ENCODE peak calls at places on chromosomes 12 and 14, in eight cellular contexts. One of them, this sample, is unnamed. For H3K27me3, the result is how much of the 10 kb centered on the place peaks cover.

GRCh38 chr14:100776681-100777365 is 49.1 kb upstream of the MEG3 start:
- DNase-seq in suprapubic skin: no peak
- DNase-seq in H1: no peak
- DNase-seq in ovary: no peak
- DNase-seq in IMR-90: no peak
- DNase-seq in adrenal gland: no peak
- DNase-seq in heart left ventricle: no peak
- DNase-seq in transverse colon: no peak
- DNase-seq in this sample: no peak

GRCh38 chr12:53198470-53199110 is 8.5 kb downstream of the ITGB7 start:
- DNase-seq in suprapubic skin: no peak
- DNase-seq in H1: no peak
- DNase-seq in ovary: no peak
- DNase-seq in IMR-90: no peak
- DNase-seq in adrenal gland: no peak
- DNase-seq in heart left ventricle: no peak
- DNase-seq in transverse colon: no peak
- DNase-seq in this sample: no peak

GRCh38 chr12:118432812-118433540 is 56.6 kb downstream of the SUDS3 start:
- DNase-seq in suprapubic skin: no peak
- DNase-seq in H1: no peak
- DNase-seq in ovary: no peak
- DNase-seq in IMR-90: peak
- DNase-seq in adrenal gland: no peak
- DNase-seq in heart left ventricle: no peak
- DNase-seq in transverse colon: peak
- DNase-seq in this sample: no peak

GRCh38 chr12:65300679-65301349 is 22.3 kb downstream of the MSRB3 start:
- DNase-seq in suprapubic skin: no peak
- DNase-seq in H1: no peak
- DNase-seq in ovary: no peak
- DNase-seq in IMR-90: peak
- DNase-seq in adrenal gland: no peak
- DNase-seq in heart left ventricle: no peak
- DNase-seq in transverse colon: no peak
- DNase-seq in this sample: no peak

GRCh38 chr14:105879503-105879866 is 353.1 kb downstream of the TMEM121 start:
- DNase-seq in suprapubic skin: peak
- DNase-seq in H1: no peak
- DNase-seq in ovary: no peak
- DNase-seq in IMR-90: no peak
- DNase-seq in adrenal gland: no peak
- DNase-seq in heart left ventricle: peak
- DNase-seq in transverse colon: no peak
- DNase-seq in this sample: no peak

GRCh38 chr14:94481468-94482131 is 5.6 kb upstream of the SERPINA9 start:
- DNase-seq in suprapubic skin: no peak
- DNase-seq in H1: no peak
- DNase-seq in ovary: no peak
- DNase-seq in IMR-90: peak
- DNase-seq in adrenal gland: no peak
- DNase-seq in heart left ventricle: no peak
- DNase-seq in transverse colon: no peak
- DNase-seq in this sample: no peak

GRCh38 chr12:120999191-121000120 is 16.8 kb downstream of the C12orf43 start:
- DNase-seq in suprapubic skin: no peak
- DNase-seq in H1: peak
- DNase-seq in ovary: no peak
- DNase-seq in IMR-90: peak
- DNase-seq in adrenal gland: no peak
- DNase-seq in heart left ventricle: no peak
- DNase-seq in transverse colon: no peak
- DNase-seq in this sample: no peak

GRCh38 chr12:29710104-29710503 is 73.6 kb downstream of the TMTC1 start:
- DNase-seq in suprapubic skin: no peak
- DNase-seq in H1: no peak
- DNase-seq in ovary: no peak
- DNase-seq in IMR-90: no peak
- DNase-seq in adrenal gland: no peak
- DNase-seq in heart left ventricle: peak
- DNase-seq in transverse colon: no peak
- DNase-seq in this sample: no peak

DNA sequence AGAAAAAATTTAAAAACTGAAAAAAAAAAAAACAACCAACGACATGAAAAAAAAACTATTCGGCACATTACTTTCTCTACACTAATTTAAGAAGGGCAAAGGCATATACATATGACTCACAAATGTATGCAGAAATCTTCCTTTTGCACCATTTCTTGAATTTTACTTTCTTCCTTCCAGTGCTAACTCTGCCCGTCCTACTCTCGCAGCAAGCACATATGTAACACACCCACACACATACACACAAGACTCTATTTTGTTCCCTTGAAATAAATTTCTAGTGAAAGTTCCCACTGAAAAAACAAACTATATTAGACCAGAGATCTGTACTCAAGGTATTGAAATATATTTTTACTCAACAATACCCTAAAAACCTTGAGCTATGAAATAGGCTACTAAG is 14.6 kb downstream of the BTG1 start:
- DNase-seq in suprapubic skin: no peak
- DNase-seq in H1: no peak
- DNase-seq in ovary: no peak
- DNase-seq in IMR-90: no peak
- DNase-seq in adrenal gland: no peak
- DNase-seq in heart left ventricle: no peak
- DNase-seq in transverse colon: no peak
- DNase-seq in this sample: no peak
- H3K27ac ChIP-seq in suprapubic skin: no peak
- H3K27ac ChIP-seq in H1: no peak
- H3K27ac ChIP-seq in ovary: no peak
- H3K27ac ChIP-seq in IMR-90: no peak
- H3K27ac ChIP-seq in adrenal gland: no peak
- H3K27ac ChIP-seq in heart left ventricle: no peak
- H3K27ac ChIP-seq in transverse colon: no peak
- H3K27ac ChIP-seq in this sample: no peak

DNA sequence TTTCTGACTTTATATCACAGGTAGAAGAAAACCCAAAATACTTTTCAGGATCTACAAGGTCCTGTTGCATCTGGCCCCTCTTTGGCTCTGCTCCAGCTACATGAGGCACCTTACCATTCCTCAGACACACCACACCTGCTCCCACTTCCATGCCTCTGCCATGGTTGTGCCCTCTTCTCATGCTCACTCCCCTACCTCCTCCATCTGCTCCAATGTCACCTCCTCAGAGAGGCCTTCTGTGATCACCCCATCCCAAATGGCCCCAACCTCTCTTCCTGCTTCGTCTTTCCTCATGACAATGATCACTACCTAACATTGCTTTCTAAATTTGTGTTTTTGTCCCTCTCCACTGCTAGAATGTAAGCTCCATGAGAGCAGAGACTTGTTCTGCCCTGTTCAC is 174.3 kb downstream of the ANO2 start:
- DNase-seq in suprapubic skin: no peak
- DNase-seq in H1: no peak
- DNase-seq in ovary: no peak
- DNase-seq in IMR-90: no peak
- DNase-seq in adrenal gland: no peak
- DNase-seq in heart left ventricle: no peak
- DNase-seq in transverse colon: no peak
- DNase-seq in this sample: peak
- H3K27me3 ChIP-seq in suprapubic skin: under half
- H3K27me3 ChIP-seq in H1: under half
- H3K27me3 ChIP-seq in ovary: under half
- H3K27me3 ChIP-seq in IMR-90: under half
- H3K27me3 ChIP-seq in adrenal gland: under half
- H3K27me3 ChIP-seq in heart left ventricle: under half
- H3K27me3 ChIP-seq in transverse colon: under half
- H3K27me3 ChIP-seq in this sample: under half

GRCh38 chr14:92726135-92726932 is 22.1 kb downstream of the LGMN start:
- DNase-seq in suprapubic skin: peak
- DNase-seq in H1: no peak
- DNase-seq in ovary: peak
- DNase-seq in IMR-90: peak
- DNase-seq in adrenal gland: peak
- DNase-seq in heart left ventricle: peak
- DNase-seq in transverse colon: peak
- DNase-seq in this sample: no peak
- TF ChIP-seq POLR2A in suprapubic skin: no peak
- TF ChIP-seq POLR2A in H1: no peak
- TF ChIP-seq POLR2A in ovary: no peak
- TF ChIP-seq POLR2A in IMR-90: no peak
- TF ChIP-seq POLR2A in adrenal gland: no peak
- TF ChIP-seq POLR2A in heart left ventricle: no peak
- TF ChIP-seq POLR2A in transverse colon: no peak
- TF ChIP-seq POLR2A in this sample: no peak

DNA sequence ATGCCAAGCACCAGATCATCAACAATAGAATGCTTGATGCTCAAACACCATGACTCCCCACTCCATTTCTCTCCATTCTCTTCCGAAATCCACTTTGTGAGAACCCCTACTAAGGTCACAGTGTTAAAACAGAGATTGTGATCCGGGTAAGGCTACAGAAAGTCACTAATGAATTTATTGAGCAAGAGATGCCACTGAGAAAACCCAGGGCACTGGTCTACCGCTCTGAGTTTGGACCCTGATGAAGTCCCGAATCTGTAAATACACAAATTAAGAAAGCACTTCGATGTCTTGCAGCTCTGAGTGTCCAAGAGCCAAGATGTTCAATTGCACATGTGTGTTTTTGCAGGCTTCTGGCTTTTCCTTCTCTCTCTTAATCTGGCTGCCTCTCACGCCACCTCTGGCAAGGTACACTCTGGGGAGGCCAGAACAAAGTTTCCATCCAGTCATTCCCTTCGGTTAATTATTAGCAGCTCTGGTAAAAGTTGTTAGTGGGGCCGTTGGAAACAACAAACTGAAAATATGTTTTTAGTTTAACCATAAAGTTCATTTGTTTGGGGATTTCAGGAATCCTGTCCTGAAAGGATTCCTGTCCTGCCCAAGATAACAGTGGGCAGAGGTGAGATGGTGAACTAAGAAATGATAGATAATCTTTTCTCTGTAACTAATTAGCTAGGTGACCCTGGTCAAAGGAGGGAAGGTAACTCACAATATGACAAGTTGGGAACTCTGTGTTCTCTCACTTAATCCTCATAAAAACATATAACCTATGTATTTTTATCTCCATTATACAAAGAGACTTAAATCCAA is 75.4 kb downstream of the BTG1 start:
- DNase-seq in suprapubic skin: no peak
- DNase-seq in H1: no peak
- DNase-seq in ovary: no peak
- DNase-seq in IMR-90: no peak
- DNase-seq in adrenal gland: no peak
- DNase-seq in heart left ventricle: no peak
- DNase-seq in transverse colon: peak
- DNase-seq in this sample: no peak
- H3K27ac ChIP-seq in suprapubic skin: no peak
- H3K27ac ChIP-seq in H1: no peak
- H3K27ac ChIP-seq in ovary: no peak
- H3K27ac ChIP-seq in IMR-90: peak
- H3K27ac ChIP-seq in adrenal gland: no peak
- H3K27ac ChIP-seq in heart left ventricle: no peak
- H3K27ac ChIP-seq in transverse colon: peak
- H3K27ac ChIP-seq in this sample: no peak

DNA sequence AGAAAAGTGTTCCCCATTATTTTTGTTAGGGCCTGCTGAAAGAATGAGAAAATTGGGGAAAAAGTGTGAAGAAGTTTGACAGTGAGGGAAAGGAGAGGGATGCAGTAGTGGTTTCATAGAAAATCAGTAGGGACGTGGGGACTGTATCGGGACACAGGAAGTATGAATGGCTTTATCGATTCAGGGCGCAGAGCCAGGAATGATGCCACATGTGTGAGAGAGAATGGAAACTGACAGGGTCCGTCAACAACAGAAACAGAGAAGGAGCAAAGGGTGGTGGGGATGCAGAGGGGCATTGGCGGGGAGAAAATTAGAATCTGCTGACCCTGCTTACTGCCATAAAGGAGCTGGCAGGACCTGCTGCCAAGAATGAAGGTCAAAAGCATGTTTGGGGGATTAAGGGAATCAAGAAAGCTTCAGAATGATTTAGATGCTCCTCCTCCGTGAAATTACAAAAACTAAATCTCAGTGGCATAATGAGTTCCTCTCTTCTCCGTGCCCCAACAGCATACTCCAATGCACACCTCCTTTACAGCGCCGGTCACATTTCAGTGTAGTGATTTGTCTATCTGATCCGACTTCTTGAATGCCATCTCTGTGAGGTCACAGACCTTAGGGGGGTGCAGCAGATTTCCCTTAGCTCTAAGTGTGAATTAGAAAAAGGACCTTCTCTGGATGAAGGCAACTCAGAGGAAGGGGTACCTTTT is 92.6 kb downstream of the EMP1 start:
- DNase-seq in suprapubic skin: no peak
- DNase-seq in H1: no peak
- DNase-seq in ovary: no peak
- DNase-seq in IMR-90: no peak
- DNase-seq in adrenal gland: peak
- DNase-seq in heart left ventricle: no peak
- DNase-seq in transverse colon: no peak
- DNase-seq in this sample: no peak
- H3K27me3 ChIP-seq in suprapubic skin: under half
- H3K27me3 ChIP-seq in H1: under half
- H3K27me3 ChIP-seq in ovary: under half
- H3K27me3 ChIP-seq in IMR-90: under half
- H3K27me3 ChIP-seq in adrenal gland: under half
- H3K27me3 ChIP-seq in heart left ventricle: under half
- H3K27me3 ChIP-seq in transverse colon: under half
- H3K27me3 ChIP-seq in this sample: under half

GRCh38 chr14:89365071-89365801 is 51.8 kb downstream of the FOXN3 start:
- DNase-seq in suprapubic skin: no peak
- DNase-seq in H1: no peak
- DNase-seq in ovary: no peak
- DNase-seq in IMR-90: peak
- DNase-seq in adrenal gland: peak
- DNase-seq in heart left ventricle: no peak
- DNase-seq in transverse colon: peak
- DNase-seq in this sample: no peak
- TF ChIP-seq POLR2A in suprapubic skin: no peak
- TF ChIP-seq POLR2A in H1: no peak
- TF ChIP-seq POLR2A in ovary: no peak
- TF ChIP-seq POLR2A in IMR-90: no peak
- TF ChIP-seq POLR2A in adrenal gland: no peak
- TF ChIP-seq POLR2A in heart left ventricle: no peak
- TF ChIP-seq POLR2A in transverse colon: no peak
- TF ChIP-seq POLR2A in this sample: no peak

GRCh38 chr12:7758346-7758745 is 6.7 kb upstream of the NANOGNB start:
- DNase-seq in suprapubic skin: no peak
- DNase-seq in H1: no peak
- DNase-seq in ovary: no peak
- DNase-seq in IMR-90: no peak
- DNase-seq in adrenal gland: no peak
- DNase-seq in heart left ventricle: no peak
- DNase-seq in transverse colon: no peak
- DNase-seq in this sample: no peak
- H3K27ac ChIP-seq in suprapubic skin: no peak
- H3K27ac ChIP-seq in H1: no peak
- H3K27ac ChIP-seq in ovary: no peak
- H3K27ac ChIP-seq in IMR-90: no peak
- H3K27ac ChIP-seq in adrenal gland: no peak
- H3K27ac ChIP-seq in heart left ventricle: no peak
- H3K27ac ChIP-seq in transverse colon: no peak
- H3K27ac ChIP-seq in this sample: no peak

This sample was measured in esophagus muscularis mucosa.